ENCODE peak calls at places on chromosomes 12 and 14, in six cellular contexts. Y is effector memory CD4-positive, alpha-beta T cell; C is mesenchymal stem cell; E is HepG2; V is stomach; M is neural progenitor cell. H is an unnamed sample.

GRCh38 chr14:86038401-86038985 is 508.5 kb downstream of the FLRT2 start:
- DNase-seq in M (peak), E (peak), C (peak), Y (no peak), V (peak), H (peak)

GRCh38 chr12:72234871-72235270 is 37.3 kb upstream of the TRHDE start:
- DNase-seq in E (no peak), M (no peak), C (no peak), Y (no peak), V (no peak), H (no peak)

GRCh38 chr14:29216774-29217232 is 450.2 kb downstream of the FOXG1 start:
- DNase-seq in M (no peak), V (no peak), C (peak), Y (no peak), E (no peak), H (no peak)

GRCh38 chr14:99397698-99398097 is 83.0 kb downstream of the SETD3 start:
- DNase-seq in C (no peak), V (no peak), Y (no peak), E (no peak), M (no peak), H (no peak)

GRCh38 chr12:6552140-6552551 is 3.7 kb downstream of the IFFO1 start:
- DNase-seq in M (no peak), V (no peak), Y (no peak), C (peak), E (no peak), H (no peak)

GRCh38 chr14:69760810-69761209 is 6.1 kb upstream of the SRSF5 start:
- DNase-seq in Y (no peak), M (no peak), C (no peak), V (no peak), E (no peak), H (no peak)

GRCh38 chr12:23628836-23629235 is 320.6 kb downstream of the SOX5 start:
- DNase-seq in Y (no peak), V (no peak), C (no peak), M (peak), E (no peak), H (no peak)

GRCh38 chr14:37559386-37559785 is 35.7 kb downstream of the FOXA1 start:
- DNase-seq in C (peak), E (no peak), Y (no peak), V (no peak), M (no peak), H (no peak)

GRCh38 chr14:52272375-52272774 is 4.9 kb downstream of the PTGDR start:
- DNase-seq in Y (no peak), C (peak), V (no peak), E (no peak), M (peak), H (no peak)

GRCh38 chr12:107144990-107145389 is 51.6 kb upstream of the CRY1 start:
- DNase-seq in M (peak), V (no peak), E (no peak), Y (no peak), C (no peak), H (no peak)

GRCh38 chr12:53049582-53050318 is at the start of gene TNS2:
- DNase-seq in V (peak), E (peak), C (peak), Y (no peak), M (peak), H (peak)

GRCh38 chr12:94230357-94230905 is 82.1 kb downstream of the PLXNC1 start:
- DNase-seq in E (peak), V (no peak), C (peak), Y (no peak), M (no peak), H (no peak)

GRCh38 chr12:20274008-20274407 is 94.3 kb upstream of the PDE3A start:
- DNase-seq in E (no peak), M (peak), C (peak), Y (no peak), V (no peak), H (no peak)

GRCh38 chr14:34966413-34966812 is 16.4 kb upstream of the SRP54 start:
- DNase-seq in Y (no peak), V (no peak), C (no peak), E (no peak), M (no peak), H (no peak)

GRCh38 chr12:72564120-72564519 is 291.9 kb downstream of the TRHDE start:
- DNase-seq in V (no peak), E (no peak), Y (no peak), C (no peak), M (no peak), H (no peak)

GRCh38 chr12:119178544-119179334 is at the start of gene HSPB8:
- DNase-seq in Y (no peak), C (peak), M (peak), V (peak), E (peak), H (peak)

GRCh38 chr12:51393676-51394545 is 2.7 kb upstream of the GALNT6 start:
- DNase-seq in E (no peak), V (no peak), M (no peak), Y (peak), C (peak), H (no peak)

GRCh38 chr12:113019045-113019444 is 37.5 kb upstream of the DTX1 start:
- DNase-seq in M (no peak), C (no peak), Y (no peak), V (no peak), E (no peak), H (no peak)

GRCh38 chr14:50062438-50063039 is 53.8 kb downstream of the VCPKMT start:
- DNase-seq in Y (peak), C (peak), E (peak), M (no peak), V (peak), H (peak)

GRCh38 chr14:91381801-91382670 is 35.6 kb downstream of the CCDC88C start:
- DNase-seq in M (no peak), E (no peak), V (no peak), Y (no peak), C (no peak), H (no peak)

GRCh38 chr12:52316701-52317100 is 4.5 kb downstream of the KRT83 start:
- DNase-seq in V (no peak), E (no peak), C (no peak), Y (no peak), M (no peak), H (no peak)

GRCh38 chr12:117046425-117046824 is 52.8 kb downstream of the TESC start:
- DNase-seq in Y (no peak), C (no peak), M (no peak), E (no peak), V (no peak), H (no peak)

GRCh38 chr12:125070661-125071390 is 5.6 kb downstream of the AACS start:
- DNase-seq in E (no peak), Y (no peak), C (no peak), M (no peak), V (no peak), H (no peak)

GRCh38 chr12:24903305-24904088 is 45.4 kb downstream of the BCAT1 start:
- DNase-seq in M (peak), C (peak), Y (no peak), E (no peak), V (no peak), H (no peak)

GRCh38 chr12:11963841-11964471 is 106.8 kb upstream of the BCL2L14 start:
- DNase-seq in M (no peak), V (no peak), C (no peak), Y (no peak), E (no peak), H (no peak)

GRCh38 chr14:54564071-54564798 is 2.7 kb upstream of the SAMD4A start:
- DNase-seq in V (no peak), M (peak), Y (no peak), C (peak), E (peak), H (no peak)

GRCh38 chr14:50321009-50321660 is 9.0 kb downstream of the DMAC2L start:
- DNase-seq in Y (peak), E (peak), V (peak), M (peak), C (peak), H (no peak)

GRCh38 chr12:122981587-122982493 is 1.4 kb downstream of the ARL6IP4 start:
- DNase-seq in M (no peak), V (no peak), E (no peak), C (no peak), Y (no peak), H (no peak)
- H3K27ac ChIP-seq in M (no peak), V (peak), E (peak), C (no peak), Y (peak), H (peak)

GRCh38 chr12:70247653-70248199 is 4.5 kb downstream of the CNOT2 start:
- DNase-seq in C (peak), Y (no peak), M (no peak), V (no peak), E (no peak), H (no peak)
- H3K4me3 ChIP-seq in C (no peak), Y (no peak), M (no peak), V (no peak), E (no peak), H (no peak)

DNA sequence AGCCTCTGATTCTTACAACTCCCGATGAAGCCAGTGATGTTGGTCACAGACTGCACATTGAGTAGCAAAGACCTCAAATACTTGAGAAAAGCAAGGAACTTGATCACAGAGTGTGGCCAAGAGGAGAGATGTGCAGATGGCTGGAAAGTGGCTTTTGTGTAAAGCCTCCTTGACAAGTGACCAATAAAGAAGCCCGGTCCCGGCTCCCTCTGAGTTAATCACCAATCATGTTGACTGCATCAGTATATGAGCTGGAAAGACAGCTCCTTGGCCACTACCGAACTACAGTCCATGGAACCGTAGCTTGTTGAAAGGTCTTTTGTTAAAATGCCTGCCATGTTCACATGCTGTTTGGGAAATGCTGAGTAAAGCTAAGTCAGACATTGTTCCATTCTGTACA is 23.7 kb upstream of the SERPINA6 start:
- DNase-seq in Y (no peak), C (no peak), E (no peak), V (no peak), M (no peak), H (no peak)
- H3K27ac ChIP-seq in Y (peak), C (no peak), E (no peak), V (no peak), M (no peak), H (no peak)

DNA sequence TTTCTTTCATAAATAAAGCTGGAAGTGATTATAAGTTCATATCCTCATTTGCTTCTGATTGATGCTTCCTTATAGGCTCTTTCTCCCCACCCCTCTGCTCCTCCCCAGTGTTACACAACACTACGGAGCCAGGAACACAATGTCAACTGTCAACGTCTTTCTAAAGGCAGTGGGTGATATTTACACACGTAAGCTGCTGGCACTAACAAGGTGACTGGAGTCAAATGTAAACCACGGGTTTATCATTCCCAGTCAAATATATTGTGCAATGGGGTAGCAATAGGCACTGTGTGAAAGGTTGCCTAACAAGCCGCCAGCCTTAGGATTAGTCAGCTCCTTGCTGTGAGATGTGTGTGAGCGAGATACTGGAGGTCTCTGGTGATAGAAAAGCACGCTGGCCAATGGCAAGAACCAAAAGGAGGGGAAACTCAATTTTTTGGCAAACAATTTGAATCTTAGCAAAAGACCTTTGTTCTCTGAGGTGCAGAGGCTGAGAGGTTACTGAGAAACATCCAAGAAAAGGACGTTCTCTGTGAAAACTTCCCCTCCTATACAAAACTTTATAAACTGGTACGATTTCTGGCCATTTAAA is 22.1 kb upstream of the HECTD1 start:
- DNase-seq in E (peak), C (peak), M (peak), Y (no peak), V (peak), H (peak)
- H3K4me3 ChIP-seq in E (peak), C (peak), M (peak), Y (no peak), V (no peak), H (no peak)

GRCh38 chr12:122889658-122890561 is 6.0 kb downstream of the VPS37B start:
- DNase-seq in Y (no peak), C (no peak), V (no peak), E (no peak), M (no peak), H (no peak)
- H3K27ac ChIP-seq in Y (no peak), C (no peak), V (peak), E (no peak), M (no peak), H (peak)

DNA sequence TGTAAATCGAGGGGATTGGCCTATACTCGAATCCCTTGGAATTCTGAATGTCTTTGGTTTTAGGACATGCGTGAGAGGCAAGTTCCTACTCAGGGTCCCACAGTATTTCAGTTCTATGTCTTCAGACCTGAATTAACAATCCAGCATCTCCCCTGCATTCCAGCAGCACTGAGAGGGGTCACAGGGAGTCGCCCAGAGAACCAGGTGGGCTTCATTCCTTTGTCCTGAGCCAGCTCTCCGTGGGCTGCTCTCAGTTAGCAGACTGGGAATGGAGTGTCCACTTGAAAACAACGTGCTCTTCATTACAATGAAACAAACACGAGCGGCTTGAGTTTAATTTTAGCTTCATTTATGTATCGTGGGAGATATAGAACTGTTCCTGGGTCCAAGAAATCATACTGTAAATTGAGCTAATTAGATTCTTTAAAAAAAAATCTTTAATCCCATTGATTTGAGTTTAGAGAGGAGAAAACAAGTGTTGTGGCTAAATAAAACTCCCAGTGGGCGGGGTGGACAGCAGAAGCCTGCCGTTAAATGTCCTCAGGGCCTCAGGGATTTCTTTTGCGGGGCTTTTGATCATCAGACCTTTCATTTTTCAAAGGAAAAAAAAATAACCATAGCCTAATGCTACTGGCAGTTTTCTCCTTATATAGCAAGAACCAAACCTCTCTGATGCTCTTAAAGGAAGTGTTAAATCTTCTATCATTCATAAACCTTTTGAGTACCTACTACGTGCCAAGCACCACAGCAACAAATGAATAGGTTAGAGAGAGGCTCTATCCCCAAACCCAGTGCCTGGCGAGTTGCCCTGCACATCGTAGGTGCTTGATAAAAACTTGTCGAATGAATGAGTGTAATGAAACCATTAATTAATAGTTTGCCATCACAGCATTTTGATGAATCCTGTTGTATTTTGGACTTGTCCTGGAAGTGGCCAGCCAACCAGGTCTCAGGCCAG is 140.4 kb downstream of the CHST11 start:
- DNase-seq in V (no peak), E (no peak), M (peak), C (no peak), Y (no peak), H (no peak)
- H3K4me3 ChIP-seq in V (no peak), E (no peak), M (no peak), C (peak), Y (no peak), H (no peak)